ENCODE peak calls at places on chromosomes 4 and X, in nine cellular contexts. One of them, this sample, is unnamed.

GRCh38 chrX:134721766-134722532 is 63.7 kb upstream of the PLAC1 start:
- DNase-seq in pancreas: no peak
- DNase-seq in EL: peak; percentile 70
- DNase-seq in occipital lobe: no peak
- DNase-seq in activated naive CD4-positive, alpha-beta T cell treated with anti-CD3 and anti-CD28 coated beads, Interleukin-2, amount 10 ng/mL, durations not matched to agents 7 days and 5 days: no peak
- DNase-seq in activated CD4-positive, alpha-beta T cell treated with anti-CD3 and anti-CD28 coated beads, Interleukin-2, amount 10 ng/mL, durations not matched to agents 7 days and 5 days: no peak
- DNase-seq in endothelial cell of umbilical vein: peak; percentile 55
- DNase-seq in adipocyte: no peak
- DNase-seq in fibroblast of mammary gland: no peak
- DNase-seq in this sample: no peak

GRCh38 chr4:24141836-24142235 is 252.0 kb upstream of the PPARGC1A start:
- DNase-seq in activated CD4-positive, alpha-beta T cell treated with anti-CD3 and anti-CD28 coated beads, Interleukin-2, amount 10 ng/mL, durations not matched to agents 7 days and 5 days: no peak
- DNase-seq in activated naive CD4-positive, alpha-beta T cell treated with anti-CD3 and anti-CD28 coated beads, Interleukin-2, amount 10 ng/mL, durations not matched to agents 7 days and 5 days: no peak
- DNase-seq in adipocyte: no peak
- DNase-seq in occipital lobe: no peak
- DNase-seq in pancreas: no peak
- DNase-seq in fibroblast of mammary gland: no peak
- DNase-seq in endothelial cell of umbilical vein: no peak
- DNase-seq in EL: peak; percentile 6
- DNase-seq in this sample: peak; percentile 41

GRCh38 chr4:3307486-3307885 is 14.7 kb downstream of the RGS12 start:
- DNase-seq in activated naive CD4-positive, alpha-beta T cell treated with anti-CD3 and anti-CD28 coated beads, Interleukin-2, amount 10 ng/mL, durations not matched to agents 7 days and 5 days: no peak
- DNase-seq in adipocyte: no peak
- DNase-seq in endothelial cell of umbilical vein: no peak
- DNase-seq in fibroblast of mammary gland: no peak
- DNase-seq in pancreas: peak; percentile 33
- DNase-seq in activated CD4-positive, alpha-beta T cell treated with anti-CD3 and anti-CD28 coated beads, Interleukin-2, amount 10 ng/mL, durations not matched to agents 7 days and 5 days: no peak
- DNase-seq in occipital lobe: no peak
- DNase-seq in EL: no peak
- DNase-seq in this sample: no peak

GRCh38 chrX:154334496-154334895 is 38.9 kb downstream of the TKTL1 start:
- DNase-seq in occipital lobe: no peak
- DNase-seq in fibroblast of mammary gland: no peak
- DNase-seq in EL: no peak
- DNase-seq in adipocyte: no peak
- DNase-seq in pancreas: no peak
- DNase-seq in activated CD4-positive, alpha-beta T cell treated with anti-CD3 and anti-CD28 coated beads, Interleukin-2, amount 10 ng/mL, durations not matched to agents 7 days and 5 days: no peak
- DNase-seq in activated naive CD4-positive, alpha-beta T cell treated with anti-CD3 and anti-CD28 coated beads, Interleukin-2, amount 10 ng/mL, durations not matched to agents 7 days and 5 days: no peak
- DNase-seq in endothelial cell of umbilical vein: no peak
- DNase-seq in this sample: no peak

GRCh38 chr4:183544109-183544508 is 39.3 kb downstream of the ING2 start:
- DNase-seq in occipital lobe: no peak
- DNase-seq in activated naive CD4-positive, alpha-beta T cell treated with anti-CD3 and anti-CD28 coated beads, Interleukin-2, amount 10 ng/mL, durations not matched to agents 7 days and 5 days: no peak
- DNase-seq in activated CD4-positive, alpha-beta T cell treated with anti-CD3 and anti-CD28 coated beads, Interleukin-2, amount 10 ng/mL, durations not matched to agents 7 days and 5 days: no peak
- DNase-seq in EL: peak; percentile 8
- DNase-seq in fibroblast of mammary gland: peak; percentile 16
- DNase-seq in endothelial cell of umbilical vein: no peak
- DNase-seq in adipocyte: no peak
- DNase-seq in pancreas: no peak
- DNase-seq in this sample: no peak

GRCh38 chr4:168766537-168767316 is 243.3 kb downstream of the CBR4 start:
- DNase-seq in activated CD4-positive, alpha-beta T cell treated with anti-CD3 and anti-CD28 coated beads, Interleukin-2, amount 10 ng/mL, durations not matched to agents 7 days and 5 days: no peak
- DNase-seq in EL: peak; percentile 88
- DNase-seq in adipocyte: peak; percentile 71
- DNase-seq in pancreas: no peak
- DNase-seq in activated naive CD4-positive, alpha-beta T cell treated with anti-CD3 and anti-CD28 coated beads, Interleukin-2, amount 10 ng/mL, durations not matched to agents 7 days and 5 days: no peak
- DNase-seq in endothelial cell of umbilical vein: peak; percentile 82
- DNase-seq in occipital lobe: no peak
- DNase-seq in fibroblast of mammary gland: peak; percentile 88
- DNase-seq in this sample: peak; percentile 49

GRCh38 chr4:11698033-11698432 is 269.3 kb upstream of the HS3ST1 start:
- DNase-seq in endothelial cell of umbilical vein: no peak
- DNase-seq in fibroblast of mammary gland: no peak
- DNase-seq in EL: no peak
- DNase-seq in occipital lobe: no peak
- DNase-seq in adipocyte: peak; percentile 3
- DNase-seq in activated CD4-positive, alpha-beta T cell treated with anti-CD3 and anti-CD28 coated beads, Interleukin-2, amount 10 ng/mL, durations not matched to agents 7 days and 5 days: no peak
- DNase-seq in activated naive CD4-positive, alpha-beta T cell treated with anti-CD3 and anti-CD28 coated beads, Interleukin-2, amount 10 ng/mL, durations not matched to agents 7 days and 5 days: no peak
- DNase-seq in pancreas: no peak
- DNase-seq in this sample: no peak

GRCh38 chr4:88610771-88611170 is 18.5 kb downstream of the HERC3 start:
- DNase-seq in EL: no peak
- DNase-seq in pancreas: no peak
- DNase-seq in activated CD4-positive, alpha-beta T cell treated with anti-CD3 and anti-CD28 coated beads, Interleukin-2, amount 10 ng/mL, durations not matched to agents 7 days and 5 days: no peak
- DNase-seq in adipocyte: peak; percentile 50
- DNase-seq in endothelial cell of umbilical vein: no peak
- DNase-seq in occipital lobe: peak; percentile 39
- DNase-seq in fibroblast of mammary gland: peak; percentile 89
- DNase-seq in activated naive CD4-positive, alpha-beta T cell treated with anti-CD3 and anti-CD28 coated beads, Interleukin-2, amount 10 ng/mL, durations not matched to agents 7 days and 5 days: no peak
- DNase-seq in this sample: peak; percentile 41

GRCh38 chrX:103360092-103360491 is 3.8 kb downstream of the TCEAL9 start:
- DNase-seq in EL: no peak
- DNase-seq in activated CD4-positive, alpha-beta T cell treated with anti-CD3 and anti-CD28 coated beads, Interleukin-2, amount 10 ng/mL, durations not matched to agents 7 days and 5 days: no peak
- DNase-seq in pancreas: no peak
- DNase-seq in occipital lobe: no peak
- DNase-seq in activated naive CD4-positive, alpha-beta T cell treated with anti-CD3 and anti-CD28 coated beads, Interleukin-2, amount 10 ng/mL, durations not matched to agents 7 days and 5 days: no peak
- DNase-seq in fibroblast of mammary gland: no peak
- DNase-seq in adipocyte: no peak
- DNase-seq in endothelial cell of umbilical vein: peak; percentile 80
- DNase-seq in this sample: no peak

GRCh38 chrX:100687546-100687945 is 43.5 kb downstream of the SRPX2 start:
- DNase-seq in endothelial cell of umbilical vein: no peak
- DNase-seq in EL: no peak
- DNase-seq in occipital lobe: no peak
- DNase-seq in adipocyte: no peak
- DNase-seq in fibroblast of mammary gland: no peak
- DNase-seq in pancreas: no peak
- DNase-seq in activated CD4-positive, alpha-beta T cell treated with anti-CD3 and anti-CD28 coated beads, Interleukin-2, amount 10 ng/mL, durations not matched to agents 7 days and 5 days: no peak
- DNase-seq in activated naive CD4-positive, alpha-beta T cell treated with anti-CD3 and anti-CD28 coated beads, Interleukin-2, amount 10 ng/mL, durations not matched to agents 7 days and 5 days: no peak
- DNase-seq in this sample: no peak

GRCh38 chr4:139655116-139655515 is 10.5 kb upstream of the MGST2 start:
- DNase-seq in pancreas: no peak
- DNase-seq in EL: peak; percentile 36
- DNase-seq in fibroblast of mammary gland: peak; percentile 62
- DNase-seq in endothelial cell of umbilical vein: peak; percentile 61
- DNase-seq in occipital lobe: peak; percentile 12
- DNase-seq in activated CD4-positive, alpha-beta T cell treated with anti-CD3 and anti-CD28 coated beads, Interleukin-2, amount 10 ng/mL, durations not matched to agents 7 days and 5 days: peak; percentile 31
- DNase-seq in activated naive CD4-positive, alpha-beta T cell treated with anti-CD3 and anti-CD28 coated beads, Interleukin-2, amount 10 ng/mL, durations not matched to agents 7 days and 5 days: peak; percentile 33
- DNase-seq in adipocyte: peak; percentile 63
- DNase-seq in this sample: no peak

GRCh38 chr4:75004755-75005668 is 72.1 kb downstream of the PARM1 start:
- DNase-seq in adipocyte: no peak
- DNase-seq in pancreas: peak; percentile 70
- DNase-seq in endothelial cell of umbilical vein: no peak
- DNase-seq in activated naive CD4-positive, alpha-beta T cell treated with anti-CD3 and anti-CD28 coated beads, Interleukin-2, amount 10 ng/mL, durations not matched to agents 7 days and 5 days: no peak
- DNase-seq in activated CD4-positive, alpha-beta T cell treated with anti-CD3 and anti-CD28 coated beads, Interleukin-2, amount 10 ng/mL, durations not matched to agents 7 days and 5 days: no peak
- DNase-seq in EL: no peak
- DNase-seq in occipital lobe: no peak
- DNase-seq in fibroblast of mammary gland: no peak
- DNase-seq in this sample: no peak

GRCh38 chr4:54902976-54903375 is 222.4 kb downstream of the KDR start:
- DNase-seq in activated CD4-positive, alpha-beta T cell treated with anti-CD3 and anti-CD28 coated beads, Interleukin-2, amount 10 ng/mL, durations not matched to agents 7 days and 5 days: no peak
- DNase-seq in EL: no peak
- DNase-seq in endothelial cell of umbilical vein: no peak
- DNase-seq in occipital lobe: no peak
- DNase-seq in adipocyte: no peak
- DNase-seq in pancreas: no peak
- DNase-seq in activated naive CD4-positive, alpha-beta T cell treated with anti-CD3 and anti-CD28 coated beads, Interleukin-2, amount 10 ng/mL, durations not matched to agents 7 days and 5 days: no peak
- DNase-seq in fibroblast of mammary gland: no peak
- DNase-seq in this sample: no peak

GRCh38 chr4:140219567-140219966 is 65.6 kb upstream of the MAML3 start:
- DNase-seq in EL: no peak
- DNase-seq in fibroblast of mammary gland: no peak
- DNase-seq in activated CD4-positive, alpha-beta T cell treated with anti-CD3 and anti-CD28 coated beads, Interleukin-2, amount 10 ng/mL, durations not matched to agents 7 days and 5 days: no peak
- DNase-seq in endothelial cell of umbilical vein: no peak
- DNase-seq in pancreas: no peak
- DNase-seq in adipocyte: peak; percentile 15
- DNase-seq in occipital lobe: no peak
- DNase-seq in activated naive CD4-positive, alpha-beta T cell treated with anti-CD3 and anti-CD28 coated beads, Interleukin-2, amount 10 ng/mL, durations not matched to agents 7 days and 5 days: no peak
- DNase-seq in this sample: no peak

GRCh38 chr4:174669278-174669677 is 147.0 kb upstream of the HPGD start:
- DNase-seq in activated naive CD4-positive, alpha-beta T cell treated with anti-CD3 and anti-CD28 coated beads, Interleukin-2, amount 10 ng/mL, durations not matched to agents 7 days and 5 days: no peak
- DNase-seq in fibroblast of mammary gland: peak; percentile 93
- DNase-seq in occipital lobe: no peak
- DNase-seq in endothelial cell of umbilical vein: no peak
- DNase-seq in pancreas: no peak
- DNase-seq in EL: peak; percentile 70
- DNase-seq in activated CD4-positive, alpha-beta T cell treated with anti-CD3 and anti-CD28 coated beads, Interleukin-2, amount 10 ng/mL, durations not matched to agents 7 days and 5 days: no peak
- DNase-seq in adipocyte: peak; percentile 93
- DNase-seq in this sample: peak; percentile 39

This sample was measured in foreskin fibroblast.